ENCODE peak calls at places on chromosomes 7 and 10, in five cellular contexts. B is psoas muscle, I is cardiac muscle cell, K is A549, Z is mammary epithelial cell. A is an unnamed sample. For H3K9me3, the result is how much of the 10 kb centered on the place peaks cover.

GRCh38 chr7:46554688-46555422 is 633.8 kb upstream of the IGFBP3 start:
- DNase-seq in K (no peak), Z (peak), I (no peak), B (no peak), A (no peak)

GRCh38 chr10:110498982-110499795 is 1.5 kb downstream of the DUSP5 start:
- DNase-seq in B (no peak), K (peak), Z (peak), I (peak), A (peak)

GRCh38 chr10:43809211-43809930 is 160.7 kb upstream of the ZNF32 start:
- DNase-seq in B (no peak), I (peak), K (no peak), Z (no peak), A (no peak)

GRCh38 chr7:262251-262572 is 27.8 kb upstream of the FOXL3 start:
- DNase-seq in I (no peak), Z (no peak), B (no peak), K (no peak), A (no peak)

GRCh38 chr7:15370441-15370840 is 191.4 kb downstream of the AGMO start:
- DNase-seq in Z (no peak), I (no peak), K (no peak), B (no peak), A (no peak)

GRCh38 chr10:103491729-103492364 is 1.7 kb upstream of the NEURL1 start:
- DNase-seq in I (peak), B (peak), Z (peak), K (peak), A (no peak)

GRCh38 chr7:117715784-117716445 is 157.3 kb downstream of the CTTNBP2 start:
- DNase-seq in K (peak), I (peak), Z (peak), B (no peak), A (no peak)

GRCh38 chr10:34644245-34644644 is 170.9 kb downstream of the PARD3 start:
- DNase-seq in I (no peak), Z (no peak), K (no peak), B (no peak), A (no peak)

GRCh38 chr10:132780356-132780755 is 5.6 kb downstream of the NKX6-2 start:
- DNase-seq in B (no peak), K (no peak), I (no peak), Z (no peak), A (no peak)

GRCh38 chr10:89080660-89081059 is 90.1 kb downstream of the FAS start:
- DNase-seq in K (no peak), Z (no peak), B (no peak), I (no peak), A (no peak)

GRCh38 chr7:25805027-25805687 is 346.8 kb upstream of the NFE2L3 start:
- DNase-seq in I (peak), K (no peak), Z (peak), B (no peak), A (no peak)

GRCh38 chr7:45579386-45579785 is 5.2 kb downstream of the ADCY1 start:
- DNase-seq in I (no peak), B (no peak), K (no peak), Z (no peak), A (no peak)

GRCh38 chr10:133388973-133389818 is 4.8 kb upstream of the MTG1 start:
- DNase-seq in B (no peak), K (no peak), Z (no peak), I (no peak), A (no peak)

GRCh38 chr10:48343106-48343505 is 36.6 kb downstream of the MAPK8 start:
- DNase-seq in B (no peak), K (no peak), Z (no peak), I (no peak), A (no peak)

GRCh38 chr10:3500408-3500856 is 284.6 kb downstream of the KLF6 start:
- DNase-seq in I (peak), K (peak), B (peak), Z (peak), A (no peak)

GRCh38 chr7:80087051-80087767 is 47.4 kb upstream of the GNAI1 start:
- DNase-seq in B (no peak), I (peak), K (no peak), Z (no peak), A (no peak)

GRCh38 chr10:51257511-51258248 is 183.4 kb downstream of the PRKG1 start:
- DNase-seq in I (peak), K (no peak), B (no peak), Z (no peak), A (no peak)

GRCh38 chr10:64067009-64067606 is 545.9 kb downstream of the REEP3 start:
- DNase-seq in I (no peak), K (no peak), B (no peak), Z (no peak), A (no peak)

GRCh38 chr10:131123496-131123895 is 188.0 kb downstream of the TCERG1L start:
- DNase-seq in B (no peak), Z (no peak), K (no peak), I (no peak), A (no peak)
- H3K9me3 ChIP-seq in B (under half), Z (half or more), K (under half), I (under half), A (under half)

GRCh38 chr7:158080899-158081445 is 506.7 kb downstream of the PTPRN2 start:
- DNase-seq in K (no peak), B (no peak), Z (no peak), I (no peak), A (no peak)
- H3K9me3 ChIP-seq in K (under half), B (under half), Z (under half), I (under half), A (under half)

GRCh38 chr10:42513921-42514320 is 124.4 kb downstream of the ZNF33B start:
- DNase-seq in K (no peak), B (no peak), Z (no peak), I (no peak), A (no peak)
- H3K9me3 ChIP-seq in K (half or more), B (half or more), Z (under half), I (under half), A (under half)

GRCh38 chr7:157750291-157750690 is 413.5 kb downstream of the DNAJB6 start:
- DNase-seq in B (no peak), Z (no peak), K (no peak), I (no peak), A (no peak)

GRCh38 chr7:157745721-157746709 is 409.2 kb downstream of the DNAJB6 start:
- DNase-seq in K (no peak), I (no peak), B (no peak), Z (no peak), A (no peak)

GRCh38 chr7:157743781-157744525 is 407.1 kb downstream of the DNAJB6 start:
- DNase-seq in Z (no peak), I (no peak), K (no peak), B (no peak), A (no peak)

GRCh38 chr7:157740251-157740650 is 403.4 kb downstream of the DNAJB6 start:
- DNase-seq in Z (no peak), B (no peak), K (no peak), I (no peak), A (no peak)

DNA sequence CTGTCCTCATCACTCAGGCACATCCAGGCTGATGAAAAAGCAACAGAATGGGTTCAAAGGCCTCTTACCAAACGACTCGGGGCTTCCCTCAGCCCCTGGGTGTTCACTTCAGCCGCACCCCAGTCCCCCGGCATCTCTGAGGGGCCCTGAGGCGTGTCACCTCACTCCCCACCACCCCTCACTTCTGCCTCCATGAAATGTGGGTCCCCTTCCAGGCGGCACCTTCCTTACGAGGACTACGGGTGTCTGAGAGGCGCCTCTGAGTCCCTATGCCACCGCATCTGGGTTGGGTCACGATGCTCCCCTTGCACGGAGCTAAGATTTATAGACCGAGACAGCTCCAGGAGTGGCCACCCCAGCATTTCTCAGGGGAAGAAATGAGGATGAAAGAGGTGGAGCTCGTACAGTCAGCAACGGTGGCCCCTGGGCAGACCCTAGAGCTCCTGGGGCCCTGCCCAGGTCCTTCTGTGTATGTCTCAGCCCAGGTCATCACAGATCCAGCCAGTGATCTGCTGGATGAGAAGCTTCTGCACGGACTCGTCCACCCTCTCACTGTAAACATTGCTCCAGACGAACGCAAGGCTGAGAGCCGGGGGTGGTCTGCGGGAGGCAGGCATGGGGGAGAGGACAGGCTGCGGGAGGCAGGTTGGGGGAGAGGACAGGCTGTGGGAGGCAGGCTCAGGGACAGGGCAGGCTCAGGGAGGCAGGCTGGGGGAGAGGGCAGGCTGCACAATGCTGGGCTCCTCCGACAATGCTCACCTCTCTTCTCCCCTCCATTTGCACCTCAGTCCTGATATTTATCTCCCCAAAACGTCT is 408.2 kb downstream of the DNAJB6 start:
- DNase-seq in I (no peak), K (no peak), Z (no peak), B (no peak), A (no peak)
- H3K9me3 ChIP-seq in I (under half), K (under half), Z (under half), B (under half), A (under half)

DNA sequence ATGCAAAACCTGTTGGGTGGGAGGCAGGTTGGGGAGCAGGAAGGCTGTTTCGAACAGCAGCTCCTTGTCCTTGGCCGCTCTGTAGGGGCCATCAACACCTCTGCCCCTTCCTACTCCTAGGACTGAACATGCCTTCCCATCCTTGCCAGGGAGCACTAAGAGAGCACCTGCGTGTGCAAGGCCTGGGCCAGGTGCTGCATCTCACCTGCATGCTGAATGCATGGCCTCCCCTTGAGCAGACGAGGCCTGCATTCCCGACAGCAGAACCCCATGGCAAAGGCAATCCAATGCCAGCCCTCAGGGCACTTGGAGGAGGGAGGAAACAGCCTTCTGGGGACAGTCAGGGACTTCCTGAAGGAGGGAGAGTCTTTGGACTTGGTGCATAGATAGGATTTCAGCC is 11.0 kb downstream of the VSIR start:
- DNase-seq in Z (no peak), I (no peak), B (no peak), K (no peak), A (no peak)
- H3K9me3 ChIP-seq in Z (under half), I (under half), B (under half), K (under half), A (under half)

GRCh38 chr10:7853892-7854289 is 35.6 kb downstream of the TAF3 start:
- DNase-seq in Z (no peak), B (no peak), K (no peak), I (no peak), A (no peak)
- H3K9me3 ChIP-seq in Z (under half), B (under half), K (under half), I (under half), A (under half)

DNA sequence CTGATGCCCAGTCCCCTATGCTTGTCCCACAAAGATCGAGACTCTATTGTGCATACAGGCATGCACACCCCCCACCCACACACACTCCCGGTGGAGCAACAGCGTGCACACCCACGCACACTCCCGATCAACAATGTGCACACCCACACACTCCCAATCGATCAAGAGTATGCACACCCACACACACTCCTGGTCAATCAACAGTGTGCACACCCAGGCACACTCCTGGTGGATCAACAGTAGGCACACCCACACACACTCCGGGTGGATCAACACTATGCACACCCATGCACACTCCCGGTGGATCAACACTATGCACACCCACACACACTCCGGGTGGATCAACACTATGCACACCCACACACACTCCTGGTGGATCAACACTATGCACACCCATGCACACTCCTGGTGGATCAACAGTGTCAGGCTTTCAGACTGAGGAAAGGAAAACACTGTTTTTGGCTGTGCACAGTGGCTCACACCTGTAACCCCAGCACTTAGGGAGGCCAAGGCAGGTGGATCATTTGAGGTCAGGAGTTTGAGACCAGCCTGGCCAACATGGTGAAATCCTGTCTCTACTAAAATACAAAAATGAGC is 118.8 kb downstream of the PTPRN2 start:
- DNase-seq in I (no peak), Z (no peak), K (no peak), B (no peak), A (no peak)
- H3K9me3 ChIP-seq in I (under half), Z (under half), K (under half), B (under half), A (under half)

A was measured in T-helper 17 cell.